ENCODE peak calls at places on chromosomes 7 and 10, in eight cellular contexts. V, C, H, Z, K, B, T and W are unnamed samples. For H3K36me3, the result is how much of the 10 kb centered on the place peaks cover.

GRCh38 chr7:112517487-112517886 is 36.7 kb downstream of the LSMEM1 start:
- DNase-seq in V (no peak), C (no peak), H (no peak), Z (no peak), K (no peak), B (no peak), T (no peak), W (no peak)

GRCh38 chr7:75915416-75916156 is 631 bp downstream of the POR start:
- DNase-seq in V (peak), C (peak), H (no peak), Z (no peak), K (no peak), B (no peak), T (peak), W (peak)

GRCh38 chr7:12297283-12297682 is 86.2 kb downstream of the TMEM106B start:
- DNase-seq in V (no peak), C (no peak), H (no peak), Z (no peak), K (no peak), B (no peak), T (no peak), W (no peak)

GRCh38 chr10:133292919-133293809 is 15.5 kb downstream of the TUBGCP2 start:
- DNase-seq in V (peak), C (peak), H (no peak), Z (peak), K (peak), B (peak), T (no peak), W (peak)

GRCh38 chr10:100364735-100365391 is 17.8 kb downstream of the SCD start:
- DNase-seq in V (peak), C (peak), H (no peak), Z (peak), K (peak), B (peak), T (peak), W (peak)

GRCh38 chr7:85833071-85833470 is 646.2 kb upstream of the SEMA3D start:
- DNase-seq in V (peak), C (peak), H (no peak), Z (no peak), K (peak), B (no peak), T (no peak), W (no peak)

GRCh38 chr10:85548038-85548437 is 818.6 kb downstream of the GRID1 start:
- DNase-seq in V (peak), C (peak), H (peak), Z (peak), K (peak), B (peak), T (peak), W (peak)

GRCh38 chr10:29948971-29949370 is 110.4 kb downstream of the JCAD start:
- DNase-seq in V (no peak), C (peak), H (no peak), Z (peak), K (no peak), B (peak), T (no peak), W (no peak)

GRCh38 chr7:5001003-5001402 is 42.0 kb upstream of the MMD2 start:
- DNase-seq in V (no peak), C (no peak), H (no peak), Z (no peak), K (no peak), B (no peak), T (no peak), W (no peak)

GRCh38 chr7:95690367-95690947 is 81.9 kb upstream of the DYNC1I1 start:
- DNase-seq in V (peak), C (peak), H (peak), Z (peak), K (peak), B (peak), T (peak), W (peak)

GRCh38 chr7:65750511-65751344 is 122.1 kb upstream of the VKORC1L1 start:
- DNase-seq in V (peak), C (peak), H (peak), Z (peak), K (peak), B (peak), T (peak), W (peak)

GRCh38 chr10:86971146-86971991 is 3.1 kb downstream of the ADIRF start:
- DNase-seq in V (peak), C (peak), H (no peak), Z (peak), K (peak), B (peak), T (peak), W (peak)

GRCh38 chr7:139509535-139509934 is 13.9 kb upstream of the CLEC2L start:
- DNase-seq in V (no peak), C (no peak), H (no peak), Z (no peak), K (no peak), B (no peak), T (no peak), W (no peak)

GRCh38 chr10:98910048-98910447 is 325.6 kb downstream of the HPSE2 start:
- DNase-seq in V (no peak), C (no peak), H (no peak), Z (no peak), K (no peak), B (no peak), T (peak), W (no peak)

GRCh38 chr7:106611911-106612310 is 49.0 kb downstream of the CCDC71L start:
- DNase-seq in V (no peak), C (peak), H (no peak), Z (peak), K (no peak), B (peak), T (peak), W (no peak)

GRCh38 chr10:12782537-12782936 is 219.0 kb downstream of the CCDC3 start:
- DNase-seq in V (no peak), C (peak), H (peak), Z (peak), K (no peak), B (peak), T (peak), W (peak)

GRCh38 chr7:33998487-33998886 is 93.1 kb downstream of the BMPER start:
- DNase-seq in V (no peak), C (no peak), H (no peak), Z (no peak), K (no peak), B (no peak), T (no peak), W (no peak)

DNA sequence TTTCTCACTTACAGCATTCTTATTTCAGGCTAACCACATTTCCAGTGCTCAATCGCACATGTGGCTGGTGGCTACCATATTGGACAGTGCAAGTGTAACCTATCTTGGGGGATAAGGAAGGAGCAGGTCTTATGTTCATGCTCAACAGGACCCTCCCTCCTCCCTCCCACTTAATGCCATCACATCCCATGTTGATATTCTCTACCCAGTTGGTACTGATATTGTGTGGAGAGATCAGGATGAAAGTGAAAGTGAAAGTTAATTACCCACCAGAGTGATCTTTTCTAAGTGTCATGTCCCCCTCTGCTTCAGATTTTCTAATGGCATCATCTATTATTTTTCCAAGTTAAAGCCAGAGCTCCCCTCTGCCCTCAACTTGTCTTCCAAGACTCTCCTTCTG is 91.6 kb downstream of the BMPER start:
- DNase-seq in V (no peak), C (no peak), H (no peak), Z (no peak), K (no peak), B (no peak), T (no peak), W (no peak)
- H3K4me2 ChIP-seq in V (peak), C (no peak), H (no peak), Z (peak), K (no peak), B (no peak), T (no peak), W (peak)

DNA sequence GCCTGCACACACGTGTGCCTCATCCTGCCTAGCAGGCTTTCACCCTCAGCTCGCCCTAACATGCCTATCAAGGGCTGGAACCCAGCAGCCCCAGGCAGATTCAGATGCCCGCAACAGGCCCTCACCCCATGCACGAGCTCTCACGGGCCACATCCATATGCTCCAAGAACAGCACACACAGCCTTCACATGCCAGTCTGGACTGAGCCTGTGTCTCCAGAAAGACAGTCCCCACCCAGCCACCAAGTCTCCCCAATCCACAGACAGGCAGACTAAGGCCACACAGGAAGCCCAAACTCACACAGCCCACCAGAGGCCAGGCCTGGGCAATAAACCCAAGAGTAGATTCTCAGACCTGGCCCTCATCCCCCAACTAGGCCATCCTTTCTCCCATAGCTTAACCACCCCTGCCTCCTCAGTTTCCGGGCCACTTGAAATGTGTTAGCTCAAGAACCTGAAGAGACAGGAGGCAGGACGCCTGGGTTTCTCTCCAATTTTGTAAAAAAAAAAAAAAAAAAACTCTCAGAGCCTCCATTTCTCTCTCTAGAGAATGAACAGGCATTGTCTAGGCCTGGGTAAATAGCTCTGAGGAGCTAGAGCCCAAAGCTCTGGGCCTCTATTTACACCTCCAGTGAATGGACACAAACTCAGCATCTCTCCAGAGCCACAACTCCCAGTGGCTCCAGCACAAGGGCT is 6.8 kb downstream of the LDB1 start:
- DNase-seq in V (no peak), C (no peak), H (no peak), Z (no peak), K (no peak), B (peak), T (no peak), W (no peak)
- H2AFZ ChIP-seq in V (no peak), C (no peak), H (no peak), Z (no peak), K (no peak), B (peak), T (no peak), W (no peak)

GRCh38 chr7:99453105-99453504 is 12.9 kb downstream of the ATP5MF start:
- DNase-seq in V (no peak), C (no peak), H (no peak), Z (no peak), K (no peak), B (no peak), T (no peak), W (no peak)
- H3K36me3 ChIP-seq in V (under half), C (under half), H (half or more), Z (under half), K (under half), B (under half), T (under half), W (under half)

DNA sequence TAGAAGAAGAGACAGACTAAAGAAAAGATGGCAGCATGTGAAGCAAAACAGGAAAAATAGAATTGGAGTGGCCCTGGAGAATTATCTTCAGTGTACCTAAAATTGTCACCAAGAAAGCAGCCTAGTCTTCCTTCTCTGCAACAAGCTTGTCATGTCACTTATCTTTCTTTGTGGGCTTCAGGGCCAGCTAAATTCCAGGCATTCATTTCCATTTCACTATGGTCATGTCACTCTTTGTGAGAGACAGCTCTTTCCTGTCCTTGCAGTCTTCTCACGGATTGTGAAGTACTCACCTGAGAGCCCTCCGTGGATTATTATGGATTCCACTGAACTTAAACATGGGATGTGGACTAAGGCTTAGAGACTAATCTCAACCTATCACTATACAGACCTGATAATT is 9.0 kb upstream of the HKDC1 start:
- DNase-seq in V (no peak), C (no peak), H (no peak), Z (no peak), K (no peak), B (no peak), T (no peak), W (no peak)
- H3K4me2 ChIP-seq in V (no peak), C (no peak), H (no peak), Z (no peak), K (no peak), B (no peak), T (no peak), W (no peak)

DNA sequence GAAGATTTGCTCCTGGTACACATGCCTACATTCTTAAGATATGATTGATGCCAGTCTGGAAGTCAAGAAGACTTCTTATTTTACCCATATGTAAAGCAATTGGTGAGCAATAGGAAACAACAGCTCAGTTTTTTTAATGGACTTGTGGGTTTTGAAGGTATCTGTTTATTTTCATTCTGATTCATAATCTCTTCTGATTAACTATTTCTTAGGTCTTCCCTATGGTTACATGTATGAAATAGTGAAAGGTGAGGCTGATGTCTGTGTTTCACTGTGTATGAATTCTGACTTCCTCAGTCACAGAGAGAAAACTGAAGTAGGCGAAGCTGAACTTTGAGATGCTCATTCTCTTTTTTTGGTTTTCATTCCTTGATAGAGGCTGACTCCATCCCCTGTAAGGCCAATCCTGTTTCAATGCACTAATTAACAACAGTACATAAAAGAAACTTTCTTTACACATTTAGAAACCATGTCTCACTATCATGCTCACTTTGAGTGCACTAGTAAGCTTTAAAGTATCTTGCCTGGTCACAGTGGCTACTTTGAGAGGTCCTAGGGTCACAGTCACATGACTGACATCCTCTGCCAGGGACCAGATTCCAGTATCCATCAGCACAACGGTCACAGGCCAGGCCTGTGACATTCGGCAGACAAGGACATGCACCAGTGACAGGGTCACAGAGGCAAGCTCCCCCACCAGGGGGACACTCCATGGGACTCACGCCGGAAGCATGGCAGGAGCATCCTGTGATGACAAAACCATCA is 59.5 kb upstream of the LAMB1 start:
- DNase-seq in V (peak), C (peak), H (no peak), Z (peak), K (peak), B (peak), T (no peak), W (no peak)
- H2AFZ ChIP-seq in V (no peak), C (no peak), H (peak), Z (no peak), K (no peak), B (no peak), T (no peak), W (no peak)

GRCh38 chr7:94418851-94419250 is 24.2 kb downstream of the COL1A2 start:
- DNase-seq in V (no peak), C (peak), H (no peak), Z (no peak), K (no peak), B (no peak), T (no peak), W (no peak)
- H3K36me3 ChIP-seq in V (under half), C (half or more), H (under half), Z (under half), K (half or more), B (under half), T (under half), W (under half)

GRCh38 chr7:50962281-50962883 is 179.7 kb upstream of the GRB10 start:
- DNase-seq in V (peak), C (no peak), H (no peak), Z (peak), K (no peak), B (no peak), T (no peak), W (no peak)
- H3K4me2 ChIP-seq in V (no peak), C (no peak), H (no peak), Z (peak), K (peak), B (no peak), T (no peak), W (peak)

GRCh38 chr10:43202224-43202656 is 64.0 kb downstream of the CSGALNACT2 start:
- DNase-seq in V (no peak), C (peak), H (no peak), Z (no peak), K (no peak), B (no peak), T (peak), W (no peak)
- H2AFZ ChIP-seq in V (peak), C (peak), H (peak), Z (no peak), K (peak), B (peak), T (no peak), W (peak)

GRCh38 chr7:74398426-74398825 is 55.3 kb upstream of the GTF2IRD1 start:
- DNase-seq in V (no peak), C (no peak), H (no peak), Z (no peak), K (no peak), B (no peak), T (no peak), W (no peak)

GRCh38 chr7:74399006-74399405 is 54.7 kb upstream of the GTF2IRD1 start:
- DNase-seq in V (no peak), C (no peak), H (no peak), Z (no peak), K (no peak), B (no peak), T (no peak), W (no peak)

GRCh38 chr7:74403521-74404387 is 50.0 kb upstream of the GTF2IRD1 start:
- DNase-seq in V (no peak), C (no peak), H (no peak), Z (no peak), K (no peak), B (no peak), T (no peak), W (no peak)

GRCh38 chr7:74401137-74401859 is 52.4 kb upstream of the GTF2IRD1 start:
- DNase-seq in V (peak), C (peak), H (peak), Z (peak), K (no peak), B (peak), T (peak), W (peak)

GRCh38 chr7:74400420-74401136 is 53.1 kb upstream of the GTF2IRD1 start:
- DNase-seq in V (no peak), C (no peak), H (no peak), Z (no peak), K (no peak), B (no peak), T (no peak), W (no peak)
- H3K36me3 ChIP-seq in V (under half), C (under half), H (under half), Z (under half), K (under half), B (under half), T (under half), W (under half)

GRCh38 chr7:115754226-115754625 is 276.3 kb downstream of the TFEC start:
- DNase-seq in V (no peak), C (no peak), H (no peak), Z (no peak), K (no peak), B (no peak), T (no peak), W (no peak)
- H3K4me2 ChIP-seq in V (no peak), C (no peak), H (no peak), Z (no peak), K (no peak), B (no peak), T (no peak), W (no peak)